ENCODE peak calls at places on chromosome 4, in eight cellular contexts. J is K562, R is lower leg skin, Z is thyroid gland, T is HCT116, W is body of pancreas, X is stomach, U is suprapubic skin. K is an unnamed sample.

GRCh38 chr4:158121203-158121586 is 51.6 kb downstream of the GASK1B start:
- DNase-seq in X (no peak), Z (no peak), J (no peak), R (no peak), U (no peak), W (peak; percentile 12), T (no peak), K (no peak)

GRCh38 chr4:188190461-188190860 is 51.2 kb downstream of the TRIML1 start:
- DNase-seq in X (no peak), J (no peak), R (no peak), Z (no peak), U (no peak), W (no peak), T (no peak), K (no peak)

GRCh38 chr4:185640809-185641675 is 105.7 kb upstream of the PDLIM3 start:
- DNase-seq in R (no peak), T (peak; percentile 63), J (peak; percentile 16), Z (no peak), X (no peak), U (no peak), W (no peak), K (peak; percentile 57)

GRCh38 chr4:119313237-119313636 is 8.7 kb downstream of the FABP2 start:
- DNase-seq in W (no peak), T (no peak), U (no peak), R (no peak), J (no peak), X (no peak), Z (no peak), K (peak; percentile 43)

GRCh38 chr4:3346146-3346545 is 53.3 kb downstream of the RGS12 start:
- DNase-seq in W (peak; percentile 69), J (peak; percentile 69), U (no peak), Z (peak; percentile 44), R (no peak), X (peak; percentile 50), T (peak; percentile 47), K (peak; percentile 90)

GRCh38 chr4:25966171-25966570 is 52.2 kb downstream of the SMIM20 start:
- DNase-seq in W (no peak), T (no peak), U (no peak), R (no peak), X (no peak), J (no peak), Z (no peak), K (no peak)

GRCh38 chr4:150828159-150828558 is 186.9 kb downstream of the LRBA start:
- DNase-seq in T (no peak), X (no peak), R (no peak), U (no peak), Z (no peak), J (no peak), W (no peak), K (no peak)

GRCh38 chr4:8744083-8744805 is 127.4 kb downstream of the HMX1 start:
- DNase-seq in U (peak; percentile 62), R (peak; percentile 77), W (no peak), Z (no peak), T (no peak), X (no peak), J (peak; percentile 23), K (no peak)

GRCh38 chr4:170139764-170140163 is 50.0 kb upstream of the AADAT start:
- DNase-seq in W (no peak), Z (no peak), J (no peak), R (no peak), X (no peak), U (no peak), T (no peak), K (no peak)

GRCh38 chr4:80270321-80270720 is 3.9 kb downstream of the FGF5 start:
- DNase-seq in T (no peak), W (no peak), J (no peak), Z (no peak), R (no peak), X (no peak), U (no peak), K (no peak)
- H3K4me3 ChIP-seq in T (no peak overlapping the region), W (no peak overlapping the region), J (no peak overlapping the region), Z (no peak overlapping the region), R (no peak overlapping the region), X (no peak overlapping the region), U (no peak overlapping the region), K (no peak overlapping the region)

GRCh38 chr4:64911846-64912245 is 502.6 kb upstream of the TECRL start:
- DNase-seq in Z (no peak), U (no peak), X (no peak), W (no peak), J (no peak), R (no peak), T (no peak), K (peak; percentile 2)
- TF ChIP-seq CTCF in Z (no peak), U (no peak), X (no peak), W (no peak), J (no peak), R (no peak), T (no peak), K (peak; percentile 4)

DNA sequence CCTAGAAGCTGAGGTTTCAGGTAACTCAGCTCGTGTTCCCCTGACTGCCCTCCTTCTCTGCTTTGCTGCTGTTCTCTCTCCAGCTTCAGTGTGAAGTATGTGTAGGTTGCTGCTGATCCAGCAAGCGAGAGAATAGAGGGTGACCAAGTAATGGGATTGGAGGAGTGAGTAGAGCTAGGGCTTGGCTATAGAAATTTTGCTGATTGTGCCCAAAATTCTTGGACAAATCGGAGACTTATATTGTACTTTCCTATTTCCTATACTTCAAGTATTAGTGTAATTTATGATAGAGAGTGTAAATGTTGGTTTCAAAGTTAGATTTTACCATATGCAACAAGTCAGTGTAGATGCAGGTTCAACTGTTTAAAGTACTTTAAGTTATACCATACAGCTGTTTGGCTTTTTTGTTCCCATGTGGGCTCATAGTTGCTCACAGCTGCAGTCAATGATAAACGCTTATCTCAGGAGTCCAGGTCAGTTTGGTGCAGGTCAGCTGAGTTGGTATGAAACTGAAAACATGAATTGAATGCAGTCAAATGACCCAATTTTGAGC is 48.0 kb downstream of the RAPGEF2 start:
- DNase-seq in U (no peak), W (peak; percentile 29), J (peak; percentile 73), X (no peak), T (no peak), Z (no peak), R (no peak), K (no peak)
- TF ChIP-seq POLR2A in U (no peak), W (no peak), J (peak; percentile 49), X (no peak), T (no peak), Z (no peak), R (no peak), K (no peak)

GRCh38 chr4:159229164-159229563 is 126.3 kb downstream of the RAPGEF2 start:
- DNase-seq in U (no peak), T (no peak), W (no peak), J (no peak), Z (no peak), R (no peak), X (no peak), K (no peak)
- H3K4me3 ChIP-seq in U (no peak overlapping the region), T (no peak overlapping the region), W (no peak overlapping the region), J (no peak overlapping the region), Z (no peak overlapping the region), R (no peak overlapping the region), X (no peak overlapping the region), K (no peak overlapping the region)

DNA sequence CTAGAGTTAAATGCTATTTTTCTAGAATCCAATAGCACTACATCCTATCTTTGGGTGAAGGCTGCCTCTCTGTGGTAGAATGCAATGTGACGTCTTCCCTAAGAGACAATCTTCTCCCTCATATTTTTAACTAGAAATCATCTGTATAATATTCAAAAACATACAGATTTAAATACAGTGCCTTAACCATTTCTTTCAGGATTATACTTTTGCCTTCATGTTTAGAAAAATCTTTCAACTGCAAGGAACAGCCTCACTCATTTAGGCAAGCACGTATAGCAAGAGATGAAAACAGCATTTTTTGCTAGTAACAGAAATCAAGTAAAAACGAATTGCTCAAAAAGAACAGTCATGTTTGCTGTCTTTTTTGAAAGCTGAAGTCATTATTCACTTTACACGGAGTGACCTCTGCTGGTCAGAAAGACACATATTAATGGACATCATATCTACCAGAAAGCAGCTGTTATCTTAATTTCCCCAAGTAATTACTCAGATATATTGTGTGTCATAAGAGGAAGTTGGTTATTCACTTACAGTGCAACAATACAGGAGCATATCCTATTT is 422.3 kb downstream of the STPG2 start:
- DNase-seq in R (no peak), W (no peak), Z (no peak), J (no peak), X (no peak), U (no peak), T (peak; percentile 54), K (peak; percentile 53)
- TF ChIP-seq CTCF in R (no peak), W (no peak), Z (peak; percentile 46), J (no peak), X (no peak), U (no peak), T (peak; percentile 46), K (peak; percentile 5)

GRCh38 chr4:139085141-139085540 is 69.6 kb downstream of the NOCT start:
- DNase-seq in J (no peak), U (no peak), R (no peak), W (no peak), X (no peak), T (no peak), Z (no peak), K (peak; percentile 34)

GRCh38 chr4:139084425-139085093 is 69.0 kb downstream of the NOCT start:
- DNase-seq in J (peak; percentile 70), R (no peak), T (no peak), U (no peak), W (no peak), Z (no peak), X (no peak), K (no peak)

GRCh38 chr4:139082750-139083532 is 67.4 kb downstream of the NOCT start:
- DNase-seq in X (peak; percentile 95), R (peak; percentile 99), Z (peak; percentile 97), W (peak; percentile 96), T (peak; percentile 96), U (peak; percentile 98), J (peak; percentile 81), K (peak; percentile 98)

GRCh38 chr4:139078926-139079325 is 63.3 kb downstream of the NOCT start:
- DNase-seq in R (no peak), U (no peak), Z (no peak), W (no peak), J (no peak), T (no peak), X (no peak), K (no peak)

GRCh38 chr4:139083533-139084424 is 68.2 kb downstream of the NOCT start:
- DNase-seq in T (peak; percentile 86), R (peak; percentile 96), X (peak; percentile 90), U (peak; percentile 95), W (peak; percentile 92), Z (peak; percentile 94), J (peak; percentile 65), K (peak; percentile 96)
- TF ChIP-seq POLR2A in T (no peak), R (no peak), X (peak; percentile 34), U (no peak), W (peak; percentile 95), Z (peak; percentile 79), J (peak; percentile 85), K (peak; percentile 61)

K was measured in NB4.